ENCODE peak calls at places on chromosomes 4 and X, in nine cellular contexts. One of them, this sample, is unnamed.

GRCh38 chrX:120290107-120290506 is 21.2 kb downstream of the TMEM255A start:
- DNase-seq in MCF 10A: no peak
- DNase-seq in Right ventricle myocardium superior: no peak
- DNase-seq in NCI-H2081: no peak
- DNase-seq in activated T-helper 1 cell treated with anti-CD3 and anti-CD28 coated beads, Interleukin-2, amount 50 U/mL, for 16 hours: no peak
- DNase-seq in activated T-cell treated with anti-CD3 and anti-CD28 coated beads, Interleukin-2, amount 50 U/mL, for 4 hours: no peak
- DNase-seq in foreskin keratinocyte: no peak
- DNase-seq in NCI-H1092 treated with DMSO at 0.1 percent for 48 hours: no peak
- DNase-seq in activated CD4-positive, alpha-beta T cell treated with anti-CD3 and anti-CD28 coated beads, Interleukin-2, amount 50 U/mL, for 1 hour: no peak
- DNase-seq in this sample: no peak

GRCh38 chrX:53561912-53562311 is 124.6 kb downstream of the HUWE1 start:
- DNase-seq in activated CD4-positive, alpha-beta T cell treated with anti-CD3 and anti-CD28 coated beads, Interleukin-2, amount 50 U/mL, for 1 hour: no peak
- DNase-seq in MCF 10A: no peak
- DNase-seq in NCI-H2081: no peak
- DNase-seq in activated T-helper 1 cell treated with anti-CD3 and anti-CD28 coated beads, Interleukin-2, amount 50 U/mL, for 16 hours: no peak
- DNase-seq in Right ventricle myocardium superior: no peak
- DNase-seq in NCI-H1092 treated with DMSO at 0.1 percent for 48 hours: no peak
- DNase-seq in activated T-cell treated with anti-CD3 and anti-CD28 coated beads, Interleukin-2, amount 50 U/mL, for 4 hours: no peak
- DNase-seq in foreskin keratinocyte: no peak
- DNase-seq in this sample: no peak

GRCh38 chr4:71258323-71258722 is 80.5 kb upstream of the SLC4A4 start:
- DNase-seq in NCI-H1092 treated with DMSO at 0.1 percent for 48 hours: no peak
- DNase-seq in foreskin keratinocyte: no peak
- DNase-seq in activated T-cell treated with anti-CD3 and anti-CD28 coated beads, Interleukin-2, amount 50 U/mL, for 4 hours: no peak
- DNase-seq in activated T-helper 1 cell treated with anti-CD3 and anti-CD28 coated beads, Interleukin-2, amount 50 U/mL, for 16 hours: no peak
- DNase-seq in Right ventricle myocardium superior: no peak
- DNase-seq in activated CD4-positive, alpha-beta T cell treated with anti-CD3 and anti-CD28 coated beads, Interleukin-2, amount 50 U/mL, for 1 hour: no peak
- DNase-seq in NCI-H2081: no peak
- DNase-seq in MCF 10A: no peak
- DNase-seq in this sample: no peak

GRCh38 chrX:340121-340520 is 21.5 kb upstream of the GTPBP6 start:
- DNase-seq in foreskin keratinocyte: no peak
- DNase-seq in NCI-H2081: no peak
- DNase-seq in activated T-cell treated with anti-CD3 and anti-CD28 coated beads, Interleukin-2, amount 50 U/mL, for 4 hours: no peak
- DNase-seq in MCF 10A: no peak
- DNase-seq in NCI-H1092 treated with DMSO at 0.1 percent for 48 hours: no peak
- DNase-seq in Right ventricle myocardium superior: peak; percentile 15
- DNase-seq in activated CD4-positive, alpha-beta T cell treated with anti-CD3 and anti-CD28 coated beads, Interleukin-2, amount 50 U/mL, for 1 hour: no peak
- DNase-seq in activated T-helper 1 cell treated with anti-CD3 and anti-CD28 coated beads, Interleukin-2, amount 50 U/mL, for 16 hours: no peak
- DNase-seq in this sample: no peak

GRCh38 chr4:80243274-80244018 is 23.0 kb upstream of the FGF5 start:
- DNase-seq in activated CD4-positive, alpha-beta T cell treated with anti-CD3 and anti-CD28 coated beads, Interleukin-2, amount 50 U/mL, for 1 hour: no peak
- DNase-seq in Right ventricle myocardium superior: no peak
- DNase-seq in NCI-H1092 treated with DMSO at 0.1 percent for 48 hours: peak; percentile 47
- DNase-seq in MCF 10A: no peak
- DNase-seq in activated T-helper 1 cell treated with anti-CD3 and anti-CD28 coated beads, Interleukin-2, amount 50 U/mL, for 16 hours: no peak
- DNase-seq in foreskin keratinocyte: no peak
- DNase-seq in NCI-H2081: peak; percentile 71
- DNase-seq in activated T-cell treated with anti-CD3 and anti-CD28 coated beads, Interleukin-2, amount 50 U/mL, for 4 hours: no peak
- DNase-seq in this sample: no peak

GRCh38 chrX:77960567-77960966 is 8.9 kb downstream of the PGAM4 start:
- DNase-seq in activated CD4-positive, alpha-beta T cell treated with anti-CD3 and anti-CD28 coated beads, Interleukin-2, amount 50 U/mL, for 1 hour: no peak
- DNase-seq in activated T-cell treated with anti-CD3 and anti-CD28 coated beads, Interleukin-2, amount 50 U/mL, for 4 hours: no peak
- DNase-seq in foreskin keratinocyte: no peak
- DNase-seq in MCF 10A: no peak
- DNase-seq in Right ventricle myocardium superior: no peak
- DNase-seq in NCI-H2081: no peak
- DNase-seq in NCI-H1092 treated with DMSO at 0.1 percent for 48 hours: no peak
- DNase-seq in activated T-helper 1 cell treated with anti-CD3 and anti-CD28 coated beads, Interleukin-2, amount 50 U/mL, for 16 hours: no peak
- DNase-seq in this sample: no peak

GRCh38 chrX:142977128-142977914 is 48.4 kb upstream of the SPANXN4 start:
- DNase-seq in NCI-H1092 treated with DMSO at 0.1 percent for 48 hours: no peak
- DNase-seq in Right ventricle myocardium superior: no peak
- DNase-seq in NCI-H2081: no peak
- DNase-seq in activated T-cell treated with anti-CD3 and anti-CD28 coated beads, Interleukin-2, amount 50 U/mL, for 4 hours: no peak
- DNase-seq in foreskin keratinocyte: no peak
- DNase-seq in activated T-helper 1 cell treated with anti-CD3 and anti-CD28 coated beads, Interleukin-2, amount 50 U/mL, for 16 hours: no peak
- DNase-seq in MCF 10A: no peak
- DNase-seq in activated CD4-positive, alpha-beta T cell treated with anti-CD3 and anti-CD28 coated beads, Interleukin-2, amount 50 U/mL, for 1 hour: no peak
- DNase-seq in this sample: no peak

GRCh38 chr4:129364747-129365452 is 268.9 kb downstream of the C4orf33 start:
- DNase-seq in activated CD4-positive, alpha-beta T cell treated with anti-CD3 and anti-CD28 coated beads, Interleukin-2, amount 50 U/mL, for 1 hour: no peak
- DNase-seq in Right ventricle myocardium superior: no peak
- DNase-seq in MCF 10A: no peak
- DNase-seq in activated T-helper 1 cell treated with anti-CD3 and anti-CD28 coated beads, Interleukin-2, amount 50 U/mL, for 16 hours: no peak
- DNase-seq in NCI-H2081: no peak
- DNase-seq in activated T-cell treated with anti-CD3 and anti-CD28 coated beads, Interleukin-2, amount 50 U/mL, for 4 hours: no peak
- DNase-seq in NCI-H1092 treated with DMSO at 0.1 percent for 48 hours: peak; percentile 17
- DNase-seq in foreskin keratinocyte: no peak
- DNase-seq in this sample: no peak

GRCh38 chr4:23036921-23037495 is 344.3 kb downstream of the GBA3 start:
- DNase-seq in NCI-H2081: no peak
- DNase-seq in activated CD4-positive, alpha-beta T cell treated with anti-CD3 and anti-CD28 coated beads, Interleukin-2, amount 50 U/mL, for 1 hour: no peak
- DNase-seq in Right ventricle myocardium superior: no peak
- DNase-seq in activated T-helper 1 cell treated with anti-CD3 and anti-CD28 coated beads, Interleukin-2, amount 50 U/mL, for 16 hours: no peak
- DNase-seq in NCI-H1092 treated with DMSO at 0.1 percent for 48 hours: no peak
- DNase-seq in MCF 10A: no peak
- DNase-seq in foreskin keratinocyte: no peak
- DNase-seq in activated T-cell treated with anti-CD3 and anti-CD28 coated beads, Interleukin-2, amount 50 U/mL, for 4 hours: no peak
- DNase-seq in this sample: no peak

GRCh38 chrX:11758400-11759171 is 549 bp downstream of the MSL3 start:
- DNase-seq in Right ventricle myocardium superior: peak; percentile 92
- DNase-seq in foreskin keratinocyte: no peak
- DNase-seq in NCI-H2081: peak; percentile 83
- DNase-seq in activated CD4-positive, alpha-beta T cell treated with anti-CD3 and anti-CD28 coated beads, Interleukin-2, amount 50 U/mL, for 1 hour: peak; percentile 86
- DNase-seq in activated T-cell treated with anti-CD3 and anti-CD28 coated beads, Interleukin-2, amount 50 U/mL, for 4 hours: peak; percentile 85
- DNase-seq in NCI-H1092 treated with DMSO at 0.1 percent for 48 hours: peak; percentile 84
- DNase-seq in MCF 10A: peak; percentile 72
- DNase-seq in activated T-helper 1 cell treated with anti-CD3 and anti-CD28 coated beads, Interleukin-2, amount 50 U/mL, for 16 hours: peak; percentile 82
- DNase-seq in this sample: peak; percentile 97

GRCh38 chr4:33025236-33025635 is 2305.1 kb downstream of the PCDH7 start:
- DNase-seq in NCI-H2081: no peak
- DNase-seq in foreskin keratinocyte: peak; percentile 2
- DNase-seq in Right ventricle myocardium superior: no peak
- DNase-seq in MCF 10A: no peak
- DNase-seq in activated T-cell treated with anti-CD3 and anti-CD28 coated beads, Interleukin-2, amount 50 U/mL, for 4 hours: no peak
- DNase-seq in NCI-H1092 treated with DMSO at 0.1 percent for 48 hours: no peak
- DNase-seq in activated CD4-positive, alpha-beta T cell treated with anti-CD3 and anti-CD28 coated beads, Interleukin-2, amount 50 U/mL, for 1 hour: no peak
- DNase-seq in activated T-helper 1 cell treated with anti-CD3 and anti-CD28 coated beads, Interleukin-2, amount 50 U/mL, for 16 hours: no peak
- DNase-seq in this sample: no peak

GRCh38 chr4:165621983-165622382 is 243.2 kb downstream of the CPE start:
- DNase-seq in activated T-cell treated with anti-CD3 and anti-CD28 coated beads, Interleukin-2, amount 50 U/mL, for 4 hours: no peak
- DNase-seq in activated T-helper 1 cell treated with anti-CD3 and anti-CD28 coated beads, Interleukin-2, amount 50 U/mL, for 16 hours: no peak
- DNase-seq in MCF 10A: peak; percentile 21
- DNase-seq in foreskin keratinocyte: peak; percentile 38
- DNase-seq in NCI-H1092 treated with DMSO at 0.1 percent for 48 hours: no peak
- DNase-seq in Right ventricle myocardium superior: no peak
- DNase-seq in activated CD4-positive, alpha-beta T cell treated with anti-CD3 and anti-CD28 coated beads, Interleukin-2, amount 50 U/mL, for 1 hour: no peak
- DNase-seq in NCI-H2081: no peak
- DNase-seq in this sample: no peak

GRCh38 chr4:115145393-115146160 is 32.2 kb upstream of the NDST4 start:
- DNase-seq in NCI-H1092 treated with DMSO at 0.1 percent for 48 hours: peak; percentile 91
- DNase-seq in Right ventricle myocardium superior: no peak
- DNase-seq in NCI-H2081: peak; percentile 95
- DNase-seq in activated T-helper 1 cell treated with anti-CD3 and anti-CD28 coated beads, Interleukin-2, amount 50 U/mL, for 16 hours: no peak
- DNase-seq in foreskin keratinocyte: no peak
- DNase-seq in activated CD4-positive, alpha-beta T cell treated with anti-CD3 and anti-CD28 coated beads, Interleukin-2, amount 50 U/mL, for 1 hour: no peak
- DNase-seq in MCF 10A: no peak
- DNase-seq in activated T-cell treated with anti-CD3 and anti-CD28 coated beads, Interleukin-2, amount 50 U/mL, for 4 hours: no peak
- DNase-seq in this sample: no peak

GRCh38 chr4:111952708-111953107 is 192.5 kb upstream of the FAM241A start:
- DNase-seq in foreskin keratinocyte: no peak
- DNase-seq in activated T-cell treated with anti-CD3 and anti-CD28 coated beads, Interleukin-2, amount 50 U/mL, for 4 hours: no peak
- DNase-seq in MCF 10A: no peak
- DNase-seq in Right ventricle myocardium superior: no peak
- DNase-seq in NCI-H2081: no peak
- DNase-seq in activated CD4-positive, alpha-beta T cell treated with anti-CD3 and anti-CD28 coated beads, Interleukin-2, amount 50 U/mL, for 1 hour: no peak
- DNase-seq in activated T-helper 1 cell treated with anti-CD3 and anti-CD28 coated beads, Interleukin-2, amount 50 U/mL, for 16 hours: no peak
- DNase-seq in NCI-H1092 treated with DMSO at 0.1 percent for 48 hours: no peak
- DNase-seq in this sample: no peak

GRCh38 chr4:101693842-101694398 is 96.6 kb upstream of the BANK1 start:
- DNase-seq in NCI-H1092 treated with DMSO at 0.1 percent for 48 hours: no peak
- DNase-seq in activated T-helper 1 cell treated with anti-CD3 and anti-CD28 coated beads, Interleukin-2, amount 50 U/mL, for 16 hours: no peak
- DNase-seq in activated T-cell treated with anti-CD3 and anti-CD28 coated beads, Interleukin-2, amount 50 U/mL, for 4 hours: no peak
- DNase-seq in Right ventricle myocardium superior: no peak
- DNase-seq in MCF 10A: peak; percentile 33
- DNase-seq in NCI-H2081: peak; percentile 68
- DNase-seq in activated CD4-positive, alpha-beta T cell treated with anti-CD3 and anti-CD28 coated beads, Interleukin-2, amount 50 U/mL, for 1 hour: no peak
- DNase-seq in foreskin keratinocyte: peak; percentile 79
- DNase-seq in this sample: no peak